ENCODE peak calls at places on chromosome 16, in eight cellular contexts. P is Peyer's patch, B is right lobe of liver, Q is tibial nerve, T is ovary, C is IMR-90, X is heart left ventricle, I is body of pancreas. Z is an unnamed sample.

GRCh38 chr16:57606847-57607501 is 21.5 kb upstream of the ADGRG1 start:
- DNase-seq in T (no peak), C (no peak), B (peak), P (no peak), Q (no peak), I (peak), X (peak), Z (no peak)

GRCh38 chr16:79612207-79612606 is 11.7 kb upstream of the MAF start:
- DNase-seq in B (no peak), Q (no peak), P (no peak), T (no peak), I (no peak), X (no peak), C (no peak), Z (no peak)

GRCh38 chr16:10987361-10988163 is 43.2 kb downstream of the CLEC16A start:
- DNase-seq in C (no peak), Q (no peak), I (no peak), X (no peak), P (no peak), T (no peak), B (no peak), Z (no peak)

GRCh38 chr16:11205754-11206459 is 50.1 kb downstream of the SOCS1 start:
- DNase-seq in I (peak), P (no peak), Q (no peak), T (peak), C (peak), X (no peak), B (peak), Z (no peak)

GRCh38 chr16:20987049-20987448 is 86.5 kb downstream of the LYRM1 start:
- DNase-seq in P (no peak), X (no peak), Q (no peak), T (no peak), C (no peak), I (no peak), B (no peak), Z (no peak)

GRCh38 chr16:58019866-58020538 is 5.6 kb upstream of the MMP15 start:
- DNase-seq in P (no peak), C (no peak), B (no peak), I (no peak), Q (no peak), T (no peak), X (no peak), Z (no peak)

GRCh38 chr16:12239953-12240485 is 263.5 kb downstream of the SNX29 start:
- DNase-seq in B (no peak), I (peak), Q (no peak), C (peak), X (no peak), T (no peak), P (no peak), Z (no peak)

GRCh38 chr16:21703156-21703555 is 39.4 kb downstream of the OTOA start:
- DNase-seq in X (no peak), P (no peak), I (no peak), Q (no peak), C (no peak), T (no peak), B (no peak), Z (no peak)

GRCh38 chr16:24853830-24854229 is 8.1 kb downstream of the SLC5A11 start:
- DNase-seq in I (no peak), Q (no peak), T (peak), B (no peak), C (peak), X (no peak), P (no peak), Z (peak)

GRCh38 chr16:89565256-89565505 is 4.7 kb downstream of the RPL13 start:
- DNase-seq in Q (no peak), C (no peak), X (no peak), B (no peak), T (no peak), I (no peak), P (no peak), Z (no peak)

DNA sequence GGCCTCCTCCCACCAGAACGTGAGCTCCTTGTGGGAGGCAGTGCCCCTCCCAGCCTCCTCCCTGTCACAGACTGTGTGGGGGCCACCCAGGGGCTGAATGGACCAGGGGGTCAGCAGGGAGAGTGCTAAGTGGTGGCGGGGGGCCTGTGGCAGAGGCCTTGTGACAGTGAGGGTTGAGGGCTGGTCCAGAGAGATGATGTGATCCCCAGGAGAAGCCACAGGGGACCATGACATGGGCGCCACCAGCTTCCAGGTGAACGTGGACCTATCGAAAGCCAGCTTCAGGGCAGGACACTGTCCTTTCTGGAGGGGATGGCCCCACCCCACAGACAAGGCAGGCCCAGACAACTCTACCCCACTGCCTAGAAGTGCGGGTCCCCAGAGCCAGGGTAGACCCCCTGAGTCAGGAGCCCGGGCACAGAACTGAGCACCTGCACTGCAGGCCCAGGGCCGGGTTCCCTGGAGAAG is 3.1 kb downstream of the SPSB3 start:
- DNase-seq in B (peak), P (no peak), C (no peak), X (no peak), T (no peak), Q (no peak), I (no peak), Z (peak)
- TF ChIP-seq POLR2A in B (no peak), P (no peak), C (no peak), X (no peak), T (no peak), Q (no peak), I (no peak), Z (no peak)

DNA sequence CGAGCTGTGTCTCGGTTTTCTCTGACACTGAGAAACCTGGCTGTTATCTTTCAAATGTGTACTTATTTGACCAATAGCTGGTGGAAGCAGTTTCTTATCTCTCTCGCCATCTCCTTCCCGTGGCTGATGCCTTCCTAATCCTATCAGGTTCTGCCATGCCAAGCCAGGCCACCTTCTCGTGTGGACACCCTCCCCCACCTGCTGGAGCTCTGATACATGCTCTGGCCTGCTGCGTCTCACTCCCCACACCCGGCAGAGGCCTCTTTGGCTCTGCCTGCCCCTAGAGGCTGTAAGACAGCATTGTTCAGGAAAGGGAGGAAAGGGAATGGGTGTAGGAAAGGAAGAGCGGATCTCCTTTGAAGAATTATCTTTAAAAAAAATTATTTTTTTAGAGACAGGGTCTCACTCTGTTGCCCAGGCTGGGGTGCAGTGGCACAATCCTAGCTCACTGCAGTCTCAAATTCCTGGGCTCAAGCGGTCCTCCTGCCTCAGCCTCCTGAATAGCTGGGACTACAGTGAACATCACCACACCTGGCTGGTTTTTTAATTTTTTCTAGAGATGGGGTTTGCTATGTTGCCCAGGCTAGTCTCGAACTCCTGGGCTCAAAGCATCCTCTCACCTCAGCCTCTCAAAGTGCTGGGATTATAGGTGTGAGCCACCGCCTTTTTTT is 7.5 kb upstream of the ARMC5 start:
- DNase-seq in T (peak), P (no peak), X (no peak), I (peak), C (peak), Q (no peak), B (no peak), Z (peak)
- TF ChIP-seq POLR2A in T (no peak), P (no peak), X (no peak), I (peak), C (peak), Q (no peak), B (no peak), Z (peak)

GRCh38 chr16:82947675-82948074 is 320.9 kb downstream of the CDH13 start:
- DNase-seq in X (no peak), I (no peak), Q (no peak), B (no peak), T (no peak), P (no peak), C (no peak), Z (no peak)

GRCh38 chr16:82943371-82943770 is 316.6 kb downstream of the CDH13 start:
- DNase-seq in B (no peak), T (no peak), C (peak), I (no peak), Q (no peak), X (no peak), P (no peak), Z (no peak)

GRCh38 chr16:82949016-82949415 is 322.2 kb downstream of the CDH13 start:
- DNase-seq in Q (no peak), I (no peak), P (no peak), T (no peak), C (no peak), X (no peak), B (no peak), Z (no peak)

GRCh38 chr16:82945420-82946096 is 318.8 kb downstream of the CDH13 start:
- DNase-seq in X (no peak), Q (no peak), I (no peak), B (no peak), T (no peak), P (no peak), C (no peak), Z (no peak)
- TF ChIP-seq POLR2A in X (no peak), Q (no peak), I (no peak), B (no peak), T (no peak), P (no peak), C (no peak), Z (no peak)

GRCh38 chr16:14302399-14303181 is 231.5 kb downstream of the MRTFB start:
- DNase-seq in T (peak), P (no peak), C (no peak), X (peak), I (peak), Q (no peak), B (peak), Z (no peak)
- TF ChIP-seq POLR2A in T (no peak), P (no peak), C (no peak), X (no peak), I (no peak), Q (no peak), B (no peak), Z (no peak)

DNA sequence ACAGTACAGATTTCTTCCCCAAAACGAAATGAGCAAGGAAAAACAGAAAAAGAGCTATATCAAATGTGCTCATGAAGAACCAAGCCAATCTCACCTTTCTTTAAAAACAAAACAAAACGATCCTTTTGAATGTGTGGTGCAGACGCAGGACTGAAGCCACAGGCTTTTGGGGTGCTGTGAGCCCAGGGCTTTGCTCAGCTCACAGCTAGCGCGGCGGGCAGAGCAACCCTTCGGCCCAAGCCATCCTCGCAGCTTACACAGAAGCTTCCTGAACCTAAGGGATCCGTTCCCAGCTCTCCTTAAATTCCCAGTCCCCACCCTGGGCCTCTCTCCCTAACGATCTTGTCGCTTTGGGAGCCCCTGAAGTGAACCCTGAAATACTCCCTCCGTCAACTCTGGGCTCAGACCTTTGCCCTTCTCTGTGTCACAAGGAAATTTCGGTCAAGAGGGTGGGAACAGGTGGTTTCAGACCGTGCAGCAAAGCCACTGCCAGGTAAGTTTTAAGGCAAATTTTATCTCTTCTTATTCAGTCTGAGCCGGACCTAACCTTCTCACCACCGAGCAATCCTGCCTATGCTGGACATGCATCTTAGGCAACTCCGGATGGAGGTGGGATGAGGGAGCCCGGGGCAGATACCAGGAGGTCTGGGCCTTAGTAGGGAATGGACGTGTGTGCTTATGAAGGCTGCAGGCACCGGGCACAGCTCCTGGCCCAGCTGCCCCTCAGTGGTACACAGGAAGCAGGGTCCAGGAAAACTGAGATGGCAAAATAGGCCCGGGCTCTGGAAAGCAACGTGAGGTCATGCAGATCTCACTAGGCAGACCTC is 52.0 kb downstream of the COTL1 start:
- DNase-seq in P (no peak), Q (no peak), I (no peak), B (no peak), C (no peak), T (no peak), X (no peak), Z (no peak)
- TF ChIP-seq POLR2A in P (no peak), Q (no peak), I (no peak), B (no peak), C (no peak), T (no peak), X (no peak), Z (no peak)

GRCh38 chr16:969508-970378 is 1.0 kb downstream of the LMF1 start:
- DNase-seq in B (peak), Q (no peak), T (peak), I (peak), C (peak), X (peak), P (no peak), Z (peak)
- TF ChIP-seq POLR2A in B (no peak), Q (no peak), T (no peak), I (no peak), C (no peak), X (no peak), P (no peak), Z (no peak)

GRCh38 chr16:2236362-2237075 is at the start of gene DNASE1L2:
- DNase-seq in T (no peak), P (no peak), B (peak), Q (no peak), C (no peak), X (no peak), I (no peak), Z (no peak)
- TF ChIP-seq POLR2A in T (no peak), P (no peak), B (no peak), Q (no peak), C (no peak), X (no peak), I (no peak), Z (no peak)

GRCh38 chr16:3611145-3611977 is at the start of gene SLX4:
- DNase-seq in X (peak), I (peak), B (peak), P (peak), Q (peak), C (peak), T (peak), Z (peak)
- TF ChIP-seq POLR2A in X (peak), I (peak), B (peak), P (peak), Q (peak), C (peak), T (no peak), Z (peak)

DNA sequence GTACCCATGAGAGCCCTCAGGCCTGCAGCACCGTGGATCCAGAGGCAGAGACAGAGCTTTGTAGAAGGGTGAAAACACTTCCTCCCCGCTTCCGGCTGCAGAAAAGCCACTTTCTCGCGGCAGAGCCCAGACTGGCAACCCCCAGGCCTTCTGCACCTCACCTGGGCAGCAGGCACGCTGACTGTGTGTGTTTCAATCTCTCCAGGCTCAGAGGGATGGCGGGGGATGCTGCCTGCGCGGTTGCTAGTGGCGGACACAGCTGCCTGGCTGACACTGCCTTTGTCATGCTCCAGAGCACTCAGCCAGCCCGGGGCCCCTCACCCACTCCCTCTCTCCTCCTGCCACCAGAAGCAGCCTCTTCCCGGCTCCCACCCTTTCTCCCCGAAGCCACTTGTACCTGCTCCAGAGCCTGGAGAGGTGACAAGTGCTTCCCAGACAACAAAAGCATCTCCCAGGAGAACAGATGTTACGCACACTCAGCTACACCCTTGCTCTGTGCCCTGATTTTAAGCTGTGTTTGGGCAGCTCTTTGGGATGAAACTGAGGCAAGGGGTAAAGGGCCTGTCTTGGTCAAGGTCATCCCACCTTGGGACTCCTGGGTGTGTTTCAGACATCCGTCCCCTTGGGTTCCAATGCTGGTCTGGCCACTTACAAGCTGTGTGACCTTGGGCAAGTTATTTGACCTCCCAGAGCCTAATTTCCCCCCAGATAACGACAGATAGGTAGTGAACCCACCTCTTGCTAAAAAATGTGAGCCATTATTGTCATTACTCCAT is 9.2 kb upstream of the GLIS2 start:
- DNase-seq in B (no peak), X (no peak), P (peak), T (peak), I (no peak), C (no peak), Q (no peak), Z (no peak)
- TF ChIP-seq POLR2A in B (no peak), X (no peak), P (no peak), T (no peak), I (no peak), C (no peak), Q (no peak), Z (no peak)